ENCODE peak calls at places on chromosomes 4 and X, in four cellular contexts. O is endothelial cell, T is GM20000, F is T follicular helper cell. M is an unnamed sample.

GRCh38 chr4:24923550-24923949 is 10.7 kb upstream of the CCDC149 start:
- DNase-seq in O (no peak), F (no peak), T (no peak), M (no peak)

GRCh38 chr4:7254736-7255487 is 62.6 kb downstream of the SORCS2 start:
- DNase-seq in F (no peak), T (peak), O (no peak), M (no peak)

GRCh38 chr4:71604785-71605184 is 179.1 kb downstream of the GC start:
- DNase-seq in T (peak), F (no peak), O (no peak), M (no peak)

GRCh38 chr4:33837043-33837442 is 2407.3 kb downstream of the ARAP2 start:
- DNase-seq in O (no peak), F (no peak), T (no peak), M (no peak)

GRCh38 chr4:126719803-126720202 is 913.0 kb upstream of the INTU start:
- DNase-seq in T (no peak), O (no peak), F (no peak), M (no peak)

GRCh38 chrX:132404266-132404665 is 84.6 kb downstream of the MBNL3 start:
- DNase-seq in O (no peak), T (no peak), F (no peak), M (no peak)

GRCh38 chrX:13066391-13066790 is 22.0 kb upstream of the FAM9C start:
- DNase-seq in T (no peak), O (no peak), F (no peak), M (no peak)

GRCh38 chr4:38856046-38856445 is 571 bp downstream of the TLR6 start:
- DNase-seq in T (no peak), F (no peak), O (no peak), M (no peak)

GRCh38 chr4:186088516-186088915 is 16.0 kb upstream of the FAM149A start:
- DNase-seq in T (no peak), O (no peak), F (no peak), M (no peak)

GRCh38 chr4:116233971-116234370 is 851.4 kb downstream of the TRAM1L1 start:
- DNase-seq in F (no peak), O (no peak), T (no peak), M (no peak)

GRCh38 chr4:89212666-89213381 is 94.8 kb downstream of the GPRIN3 start:
- DNase-seq in F (no peak), T (no peak), O (no peak), M (no peak)

GRCh38 chrX:152824841-152825374 is 5.6 kb downstream of the CETN2 start:
- DNase-seq in O (no peak), F (no peak), T (no peak), M (no peak)

GRCh38 chrX:129976441-129976840 is 6.0 kb upstream of the BCORL1 start:
- DNase-seq in F (no peak), T (no peak), O (no peak), M (no peak)

GRCh38 chrX:43349363-43349762 is 306.7 kb upstream of the MAOA start:
- DNase-seq in O (peak), F (peak), T (peak), M (no peak)

GRCh38 chrX:15497865-15498264 is 2.7 kb upstream of the BMX start:
- DNase-seq in O (peak), F (peak), T (peak), M (no peak)

GRCh38 chr4:8703401-8703696 is 110.8 kb downstream of the CPZ start:
- DNase-seq in F (no peak), O (no peak), T (no peak), M (no peak)

GRCh38 chr4:67014592-67014991 is 530.7 kb downstream of the CENPC start:
- DNase-seq in T (no peak), F (no peak), O (no peak), M (no peak)

GRCh38 chrX:112636951-112637541 is 42.7 kb downstream of the LHFPL1 start:
- DNase-seq in T (no peak), O (no peak), F (no peak), M (no peak)

GRCh38 chr4:147345662-147346061 is 135.2 kb upstream of the EDNRA start:
- DNase-seq in T (no peak), O (no peak), F (no peak), M (no peak)

GRCh38 chr4:86633854-86634253 is 39.7 kb downstream of the PTPN13 start:
- DNase-seq in T (no peak), O (no peak), F (no peak), M (no peak)

GRCh38 chrX:6449946-6450345 is 85.0 kb downstream of the VCX3A start:
- DNase-seq in T (no peak), O (no peak), F (no peak), M (no peak)

GRCh38 chr4:69025191-69025998 is 70.9 kb upstream of the UGT2B7 start:
- DNase-seq in F (no peak), O (peak), T (no peak), M (no peak)

GRCh38 chrX:72569786-72570185 is 2.9 kb downstream of the HDAC8 start:
- DNase-seq in O (no peak), T (no peak), F (no peak), M (no peak)

GRCh38 chrX:12978205-12979010 is 3.5 kb downstream of the TMSB4X start:
- DNase-seq in T (no peak), F (peak), O (no peak), M (peak)

GRCh38 chrX:17634542-17635207 is 102.6 kb upstream of the SCML1 start:
- DNase-seq in F (no peak), O (no peak), T (no peak), M (no peak)

GRCh38 chrX:2401201-2401589 is 99.6 kb downstream of the DHRSX start:
- DNase-seq in F (no peak), O (no peak), T (no peak), M (no peak)

GRCh38 chr4:134948110-134948642 is 746.6 kb upstream of the PABPC4L start:
- DNase-seq in T (no peak), O (no peak), F (no peak), M (no peak)

GRCh38 chr4:7761720-7762119 is 177.9 kb downstream of the AFAP1 start:
- DNase-seq in T (peak), F (peak), O (peak), M (peak)

GRCh38 chrX:125826774-125827451 is 339.2 kb downstream of the DCAF12L2 start:
- DNase-seq in F (no peak), T (no peak), O (no peak), M (no peak)

GRCh38 chrX:119728487-119728886 is 29.9 kb upstream of the SOWAHD start:
- DNase-seq in O (peak), T (no peak), F (no peak), M (no peak)

GRCh38 chrX:134999469-134999868 is 8.7 kb downstream of the SMIM10 start:
- DNase-seq in F (no peak), O (no peak), T (peak), M (no peak)

GRCh38 chrX:56733459-56734046 is 4.5 kb downstream of the NBDY start:
- DNase-seq in O (peak), F (peak), T (peak), M (peak)

GRCh38 chr4:114383721-114384120 is 214.9 kb upstream of the UGT8 start:
- DNase-seq in O (no peak), T (no peak), F (no peak), M (no peak)

GRCh38 chr4:153418114-153418513 is 48.0 kb upstream of the TMEM131L start:
- DNase-seq in T (no peak), O (no peak), F (no peak), M (no peak)

GRCh38 chr4:81032174-81032551 is 1.7 kb downstream of the BMP3 start:
- DNase-seq in T (no peak), O (no peak), F (no peak), M (no peak)

GRCh38 chrX:10482262-10482661 is 138.1 kb downstream of the MID1 start:
- DNase-seq in T (peak), O (no peak), F (no peak), M (peak)

GRCh38 chr4:604131-604530 is 21.2 kb upstream of the PDE6B start:
- DNase-seq in F (no peak), O (no peak), T (no peak), M (no peak)

GRCh38 chr4:150540959-150541360 is 41.0 kb upstream of the MAB21L2 start:
- DNase-seq in T (no peak), O (no peak), F (no peak), M (no peak)

GRCh38 chrX:10628906-10629305 is 8.5 kb upstream of the MID1 start:
- DNase-seq in F (no peak), O (no peak), T (no peak), M (no peak)